ENCODE peak calls at places on chromosome 3, in seven cellular contexts. V is fibroblast of villous mesenchyme, A is OCI-LY7, S is trophoblast cell, J is IMR-90, O is choroid plexus epithelial cell, G is A549. E is an unnamed sample.

GRCh38 chr3:155805204-155805801 is 775 bp downstream of the C3orf33 start:
- DNase-seq in J (no peak), G (peak), V (peak), A (no peak), O (no peak), S (peak), E (peak)

GRCh38 chr3:195175476-195176337 is 95.3 kb downstream of the XXYLT1 start:
- DNase-seq in S (no peak), O (no peak), V (no peak), J (no peak), G (no peak), A (no peak), E (no peak)

GRCh38 chr3:173599673-173600072 is 202.1 kb downstream of the NLGN1 start:
- DNase-seq in G (no peak), O (no peak), V (no peak), S (no peak), J (peak), A (no peak), E (no peak)

GRCh38 chr3:177106184-177106583 is 91.1 kb downstream of the TBL1XR1 start:
- DNase-seq in J (no peak), G (no peak), S (no peak), A (peak), V (no peak), O (no peak), E (no peak)

GRCh38 chr3:29186982-29187718 is 93.7 kb upstream of the RBMS3 start:
- DNase-seq in G (peak), S (no peak), J (peak), O (peak), A (no peak), V (peak), E (peak)

GRCh38 chr3:52317601-52318000 is 1.5 kb downstream of the DNAH1 start:
- DNase-seq in A (peak), S (peak), J (peak), G (no peak), V (peak), O (peak), E (peak)

GRCh38 chr3:25849641-25850040 is 59.8 kb downstream of the OXSM start:
- DNase-seq in O (peak), S (no peak), V (no peak), G (no peak), J (peak), A (no peak), E (peak)

GRCh38 chr3:98434412-98434811 is 28.6 kb upstream of the OR5K1 start:
- DNase-seq in V (no peak), O (no peak), A (no peak), S (no peak), J (no peak), G (no peak), E (no peak)

GRCh38 chr3:110178965-110179364 is 841.6 kb upstream of the DPPA4 start:
- DNase-seq in O (peak), J (peak), G (no peak), A (no peak), S (peak), V (peak), E (peak)

GRCh38 chr3:112315791-112316190 is 17.2 kb upstream of the CD200 start:
- DNase-seq in G (no peak), S (no peak), A (no peak), V (no peak), O (no peak), J (no peak), E (no peak)

GRCh38 chr3:185362850-185363661 is at the start of gene MAP3K13:
- DNase-seq in G (peak), V (peak), J (peak), O (peak), S (peak), A (peak), E (peak)

GRCh38 chr3:114707225-114707860 is 413.5 kb downstream of the TIGIT start:
- DNase-seq in G (no peak), O (no peak), S (no peak), J (no peak), V (no peak), A (no peak), E (no peak)

GRCh38 chr3:114709102-114709501 is 415.3 kb downstream of the TIGIT start:
- DNase-seq in O (peak), V (peak), S (no peak), A (no peak), G (no peak), J (peak), E (peak)

GRCh38 chr3:114711321-114711891 is 417.6 kb downstream of the TIGIT start:
- DNase-seq in G (no peak), A (no peak), S (no peak), J (no peak), O (no peak), V (no peak), E (no peak)

GRCh38 chr3:114700637-114701234 is 406.9 kb downstream of the TIGIT start:
- DNase-seq in J (no peak), O (no peak), A (no peak), S (no peak), V (no peak), G (no peak), E (no peak)

DNA sequence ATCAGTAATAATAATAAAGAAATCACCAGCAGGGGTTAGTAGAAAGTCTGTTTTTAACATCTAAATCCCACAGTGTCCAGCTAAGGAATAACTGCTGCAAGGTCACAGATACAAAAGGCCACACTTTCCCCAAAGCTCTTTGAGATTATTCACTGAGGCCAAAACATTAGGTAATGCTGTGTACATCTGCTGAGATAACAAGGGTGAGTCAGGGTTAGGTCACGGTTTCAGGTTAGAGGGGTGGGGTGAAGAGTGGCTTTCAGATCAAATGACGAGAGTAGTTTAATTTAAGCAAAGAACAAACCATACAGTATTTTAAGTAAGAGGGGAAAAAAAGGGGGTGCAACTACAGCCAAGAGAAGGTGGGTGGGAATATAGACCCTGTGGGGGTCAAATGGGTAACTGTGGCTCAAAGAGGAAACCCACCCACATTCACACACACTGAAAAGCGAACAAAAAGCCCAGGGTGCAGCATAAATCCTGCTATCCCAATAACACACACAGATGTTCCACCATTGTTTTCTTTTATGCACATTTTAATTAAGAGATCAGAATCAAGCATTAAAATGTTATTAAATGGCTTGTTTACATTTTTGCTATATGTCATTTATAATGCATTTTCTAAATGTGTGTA is 412.9 kb downstream of the TIGIT start:
- DNase-seq in O (peak), S (peak), V (peak), G (peak), A (no peak), J (peak), E (peak)
- H3K4me3 ChIP-seq in O (no peak), S (no peak), V (no peak), G (no peak), A (no peak), J (no peak), E (no peak)

DNA sequence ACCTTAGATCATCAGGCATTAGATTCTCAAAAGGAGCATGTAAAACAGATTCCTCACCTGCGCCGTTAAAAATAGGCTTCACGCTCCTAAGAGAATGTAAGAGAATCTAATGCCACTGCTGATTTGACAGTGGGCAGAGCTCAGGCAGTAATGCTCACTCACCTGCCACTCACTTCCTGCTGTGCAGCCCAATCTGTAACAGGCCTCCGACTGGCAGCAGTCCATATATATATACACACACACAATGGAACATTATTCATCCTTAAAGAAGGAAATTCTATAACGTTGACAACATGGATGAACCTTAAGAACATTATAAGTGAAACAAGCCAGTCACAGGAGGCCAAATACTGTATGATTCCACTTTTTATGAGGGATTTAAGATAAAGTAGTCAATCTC is 24.5 kb downstream of the ZNF148 start:
- DNase-seq in S (no peak), J (no peak), G (no peak), V (no peak), A (no peak), O (no peak), E (no peak)
- H3K4me3 ChIP-seq in S (no peak), J (no peak), G (no peak), V (no peak), A (no peak), O (no peak), E (no peak)

GRCh38 chr3:122052968-122053367 is 2.2 kb upstream of the CD86 start:
- DNase-seq in O (no peak), S (no peak), G (no peak), A (peak), V (no peak), J (no peak), E (no peak)
- H3K4me3 ChIP-seq in O (no peak), S (no peak), G (no peak), A (no peak), V (no peak), J (no peak), E (no peak)

GRCh38 chr3:192409838-192410683 is 317.3 kb downstream of the FGF12 start:
- DNase-seq in V (no peak), S (no peak), J (no peak), A (no peak), O (no peak), G (peak), E (peak)

GRCh38 chr3:192410684-192410960 is 316.7 kb downstream of the FGF12 start:
- DNase-seq in S (no peak), A (no peak), G (no peak), O (no peak), V (no peak), J (no peak), E (no peak)

GRCh38 chr3:192408007-192408655 is 319.2 kb downstream of the FGF12 start:
- DNase-seq in O (no peak), S (no peak), G (no peak), A (no peak), J (no peak), V (no peak), E (peak)

GRCh38 chr3:192408721-192409151 is 318.6 kb downstream of the FGF12 start:
- DNase-seq in G (no peak), V (no peak), A (no peak), O (no peak), S (no peak), J (no peak), E (no peak)

GRCh38 chr3:192409203-192409837 is 318.0 kb downstream of the FGF12 start:
- DNase-seq in G (peak), S (no peak), O (no peak), A (no peak), V (no peak), J (no peak), E (peak)
- H3K4me3 ChIP-seq in G (peak), S (peak), O (peak), A (no peak), V (no peak), J (no peak), E (peak)

GRCh38 chr3:146222204-146223046 is 28.5 kb downstream of the PLSCR4 start:
- DNase-seq in O (peak), J (peak), V (peak), S (peak), G (peak), A (no peak), E (peak)
- H3K4me3 ChIP-seq in O (no peak), J (no peak), V (no peak), S (no peak), G (peak), A (no peak), E (no peak)

GRCh38 chr3:23752126-23752525 is 53.6 kb upstream of the UBE2E1 start:
- DNase-seq in J (no peak), V (no peak), G (no peak), A (no peak), O (no peak), S (no peak), E (peak)

GRCh38 chr3:23754215-23754614 is 51.5 kb upstream of the UBE2E1 start:
- DNase-seq in S (no peak), A (no peak), J (no peak), V (no peak), O (no peak), G (no peak), E (no peak)

GRCh38 chr3:23749589-23749988 is 56.2 kb upstream of the UBE2E1 start:
- DNase-seq in A (no peak), S (no peak), O (no peak), V (no peak), J (no peak), G (no peak), E (no peak)

GRCh38 chr3:23750573-23751484 is 54.9 kb upstream of the UBE2E1 start:
- DNase-seq in G (no peak), A (no peak), S (peak), O (no peak), J (no peak), V (no peak), E (no peak)

DNA sequence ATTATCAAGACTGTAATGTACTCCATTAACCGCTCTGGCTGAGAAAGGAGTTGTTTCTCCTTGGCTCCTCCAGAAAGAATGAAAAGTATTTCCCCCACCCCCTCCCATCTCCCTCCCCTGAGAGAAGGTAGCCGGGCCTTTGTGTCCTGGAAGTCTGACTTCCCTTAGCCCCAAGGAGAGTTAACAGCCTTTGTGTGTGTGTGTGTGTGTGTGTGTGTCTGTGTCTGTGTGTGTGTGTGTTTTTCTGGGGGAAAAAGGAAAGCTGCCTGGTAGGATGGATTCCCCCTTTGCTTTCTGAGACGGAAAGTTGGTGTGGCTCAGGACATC is 54.3 kb upstream of the UBE2E1 start:
- DNase-seq in J (no peak), O (peak), V (no peak), S (no peak), G (no peak), A (no peak), E (peak)
- H3K4me3 ChIP-seq in J (no peak), O (no peak), V (no peak), S (no peak), G (no peak), A (no peak), E (no peak)

DNA sequence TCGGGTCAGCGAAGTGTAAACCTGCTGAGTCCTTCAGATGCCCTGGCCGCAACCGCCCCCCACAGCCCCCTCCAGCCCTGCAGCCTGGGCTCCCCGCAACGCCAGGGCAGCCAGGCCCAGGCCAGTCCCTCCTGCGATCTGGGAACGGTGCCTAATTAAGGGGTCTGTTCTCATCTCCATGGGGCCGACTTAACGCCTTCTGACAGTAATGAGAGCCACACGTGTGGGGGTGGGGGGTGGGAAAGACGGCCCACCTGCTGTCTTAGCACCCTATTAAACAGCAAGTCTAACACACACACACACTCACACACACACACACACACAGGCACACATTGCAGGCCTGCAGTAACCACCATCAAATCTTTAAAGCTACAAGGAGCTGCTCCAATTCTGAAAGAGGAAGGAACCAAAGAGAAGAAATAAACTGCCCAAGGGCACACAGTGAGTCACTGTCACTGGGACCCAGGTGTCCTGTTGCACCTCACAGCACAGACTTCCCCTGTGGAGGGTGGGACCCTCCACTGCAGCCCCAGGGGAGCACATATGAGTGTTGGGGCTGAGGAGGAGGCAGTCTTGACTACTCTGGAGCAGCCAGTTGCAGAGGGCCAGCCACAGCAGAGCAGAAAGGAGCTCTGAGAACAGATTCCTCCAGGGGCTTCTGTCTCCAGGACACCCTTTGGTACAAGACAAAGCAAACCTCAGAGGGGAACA is 31.8 kb upstream of the HES1 start:
- DNase-seq in J (no peak), O (no peak), V (no peak), A (peak), S (no peak), G (no peak), E (no peak)
- H3K4me3 ChIP-seq in J (no peak), O (no peak), V (no peak), A (peak), S (no peak), G (no peak), E (no peak)

E was measured in cardiac fibroblast.